ENCODE peak calls at places on chromosomes 6 and 20, in four cellular contexts. P is foreskin melanocyte; U is ACHN; A is CD8-positive, alpha-beta memory T cell. Q is an unnamed sample.
A peak's percentile ranks its signal among the peaks of the same experiment; 100 is the strongest.

GRCh38 chr6:8225113-8225512 is 122.8 kb upstream of the EEF1E1 start:
- DNase-seq in P (no peak), U (no peak), A (no peak), Q (no peak)

GRCh38 chr6:134750669-134751068 is 199.2 kb downstream of the ALDH8A1 start:
- DNase-seq in P (no peak), U (no peak), A (no peak), Q (no peak)

GRCh38 chr20:51087306-51087705 is 64.4 kb upstream of the KCNG1 start:
- DNase-seq in P (no peak), U (no peak), A (no peak), Q (no peak)

GRCh38 chr20:48359692-48360337 is 468.0 kb downstream of the PREX1 start:
- DNase-seq in P (no peak), U (no peak), A (no peak), Q (no peak)

GRCh38 chr20:41047975-41048305 is 19.3 kb downstream of the TOP1 start:
- DNase-seq in P (no peak), U (peak; percentile 56), A (no peak), Q (no peak)

GRCh38 chr6:168281826-168282225 is 37.8 kb downstream of the DACT2 start:
- DNase-seq in P (no peak), U (no peak), A (no peak), Q (no peak)

GRCh38 chr6:156437084-156437879 is 339.9 kb upstream of the ARID1B start:
- DNase-seq in P (no peak), U (no peak), A (no peak), Q (no peak)

GRCh38 chr6:113634352-113635163 is 222.6 kb upstream of the MARCKS start:
- DNase-seq in P (no peak), U (no peak), A (no peak), Q (no peak)

GRCh38 chr6:154882107-154882506 is 113.0 kb upstream of the TIAM2 start:
- DNase-seq in P (no peak), U (no peak), A (no peak), Q (no peak)